ENCODE peak calls at places on chromosomes 13 and 19, in four cellular contexts. One of them, this sample, is unnamed.

GRCh38 chr19:40270362-40271089 is 14.6 kb downstream of the AKT2 start:
- DNase-seq in neuronal stem cell: no peak
- DNase-seq in H1: no peak
- DNase-seq in IMR-90: no peak
- DNase-seq in this sample: peak

GRCh38 chr13:73216381-73216831 is 157.6 kb downstream of the KLF5 start:
- DNase-seq in neuronal stem cell: no peak
- DNase-seq in H1: no peak
- DNase-seq in IMR-90: no peak
- DNase-seq in this sample: no peak

GRCh38 chr13:100842136-100842535 is 167.5 kb upstream of the TMTC4 start:
- DNase-seq in neuronal stem cell: no peak
- DNase-seq in H1: no peak
- DNase-seq in IMR-90: no peak
- DNase-seq in this sample: no peak

GRCh38 chr19:38003427-38004099 is 96.6 kb downstream of the SIPA1L3 start:
- DNase-seq in neuronal stem cell: peak
- DNase-seq in H1: peak
- DNase-seq in IMR-90: peak
- DNase-seq in this sample: peak

GRCh38 chr13:101875717-101876393 is 423.4 kb downstream of the ITGBL1 start:
- DNase-seq in neuronal stem cell: no peak
- DNase-seq in H1: no peak
- DNase-seq in IMR-90: peak
- DNase-seq in this sample: peak

GRCh38 chr13:30898721-30899188 is 7.3 kb upstream of the MEDAG start:
- DNase-seq in neuronal stem cell: no peak
- DNase-seq in H1: no peak
- DNase-seq in IMR-90: peak
- DNase-seq in this sample: peak

GRCh38 chr19:30923096-30923495 is 426.1 kb downstream of the TSHZ3 start:
- DNase-seq in neuronal stem cell: no peak
- DNase-seq in H1: no peak
- DNase-seq in IMR-90: no peak
- DNase-seq in this sample: no peak

GRCh38 chr13:99956473-99957349 is 14.9 kb downstream of the ZIC5 start:
- DNase-seq in neuronal stem cell: no peak
- DNase-seq in H1: peak
- DNase-seq in IMR-90: no peak
- DNase-seq in this sample: peak

GRCh38 chr13:25067054-25067453 is 28.9 kb upstream of the PABPC3 start:
- DNase-seq in neuronal stem cell: no peak
- DNase-seq in H1: no peak
- DNase-seq in IMR-90: no peak
- DNase-seq in this sample: peak

GRCh38 chr19:22622901-22623840 is 11.0 kb upstream of the ZNF492 start:
- DNase-seq in neuronal stem cell: no peak
- DNase-seq in H1: no peak
- DNase-seq in IMR-90: no peak
- DNase-seq in this sample: no peak

GRCh38 chr19:39516270-39516669 is 1.3 kb downstream of the SELENOV start:
- DNase-seq in neuronal stem cell: no peak
- DNase-seq in H1: no peak
- DNase-seq in IMR-90: no peak
- DNase-seq in this sample: no peak

GRCh38 chr13:57633141-57633949 is 1.8 kb downstream of the PCDH17 start:
- DNase-seq in neuronal stem cell: no peak
- DNase-seq in H1: peak
- DNase-seq in IMR-90: no peak
- DNase-seq in this sample: peak

GRCh38 chr13:106121173-106121754 is 414.2 kb downstream of the EFNB2 start:
- DNase-seq in neuronal stem cell: no peak
- DNase-seq in H1: no peak
- DNase-seq in IMR-90: no peak
- DNase-seq in this sample: no peak

GRCh38 chr13:111139452-111139851 is 24.3 kb downstream of the ARHGEF7 start:
- DNase-seq in neuronal stem cell: no peak
- DNase-seq in H1: no peak
- DNase-seq in IMR-90: no peak
- DNase-seq in this sample: no peak

GRCh38 chr19:30078381-30078910 is 136.4 kb downstream of the URI1 start:
- DNase-seq in neuronal stem cell: no peak
- DNase-seq in H1: no peak
- DNase-seq in IMR-90: no peak
- DNase-seq in this sample: no peak

GRCh38 chr13:87798536-87798935 is 127.4 kb downstream of the SLITRK5 start:
- DNase-seq in neuronal stem cell: no peak
- DNase-seq in H1: no peak
- DNase-seq in IMR-90: no peak
- DNase-seq in this sample: no peak

GRCh38 chr19:46426506-46427162 is 2.1 kb downstream of the PNMA8C start:
- DNase-seq in neuronal stem cell: peak
- DNase-seq in H1: peak
- DNase-seq in IMR-90: peak
- DNase-seq in this sample: peak

GRCh38 chr13:43978688-43979087 is 99.0 kb downstream of the LACC1 start:
- DNase-seq in neuronal stem cell: no peak
- DNase-seq in H1: no peak
- DNase-seq in IMR-90: no peak
- DNase-seq in this sample: no peak

GRCh38 chr19:12825259-12826131 is 8.9 kb downstream of the RTBDN start:
- DNase-seq in neuronal stem cell: no peak
- DNase-seq in H1: peak
- DNase-seq in IMR-90: no peak
- DNase-seq in this sample: peak

GRCh38 chr19:33499671-33500506 is 21.7 kb downstream of the PEPD start:
- DNase-seq in neuronal stem cell: no peak
- DNase-seq in H1: no peak
- DNase-seq in IMR-90: no peak
- DNase-seq in this sample: no peak

GRCh38 chr13:67048793-67049150 is 181.4 kb downstream of the PCDH9 start:
- DNase-seq in neuronal stem cell: no peak
- DNase-seq in H1: no peak
- DNase-seq in IMR-90: peak
- DNase-seq in this sample: peak

GRCh38 chr13:26476111-26476743 is 81.3 kb upstream of the WASF3 start:
- DNase-seq in neuronal stem cell: no peak
- DNase-seq in H1: peak
- DNase-seq in IMR-90: peak
- DNase-seq in this sample: peak

GRCh38 chr13:35531551-35531950 is 55.1 kb upstream of the MAB21L1 start:
- DNase-seq in neuronal stem cell: no peak
- DNase-seq in H1: no peak
- DNase-seq in IMR-90: no peak
- DNase-seq in this sample: no peak

GRCh38 chr13:75101997-75102720 is 379.8 kb downstream of the TBC1D4 start:
- DNase-seq in neuronal stem cell: no peak
- DNase-seq in H1: no peak
- DNase-seq in IMR-90: peak
- DNase-seq in this sample: peak

GRCh38 chr19:14683439-14683838 is 6.4 kb upstream of the ZNF333 start:
- DNase-seq in neuronal stem cell: no peak
- DNase-seq in H1: no peak
- DNase-seq in IMR-90: no peak
- DNase-seq in this sample: no peak

GRCh38 chr13:110329798-110330461 is 22.8 kb downstream of the COL4A2 start:
- DNase-seq in neuronal stem cell: no peak
- DNase-seq in H1: no peak
- DNase-seq in IMR-90: peak
- DNase-seq in this sample: no peak

GRCh38 chr13:45178349-45179142 is 22.3 kb downstream of the KCTD4 start:
- DNase-seq in neuronal stem cell: no peak
- DNase-seq in H1: no peak
- DNase-seq in IMR-90: peak
- DNase-seq in this sample: no peak

GRCh38 chr19:50792852-50793250 is 2.6 kb downstream of the ACP4 start:
- DNase-seq in neuronal stem cell: no peak
- DNase-seq in H1: no peak
- DNase-seq in IMR-90: no peak
- DNase-seq in this sample: no peak

GRCh38 chr13:111629016-111629415 is 308.6 kb downstream of the TEX29 start:
- DNase-seq in neuronal stem cell: no peak
- DNase-seq in H1: peak
- DNase-seq in IMR-90: no peak
- DNase-seq in this sample: no peak

GRCh38 chr13:32530841-32531253 is 7.7 kb downstream of the N4BP2L2 start:
- DNase-seq in neuronal stem cell: no peak
- DNase-seq in H1: no peak
- DNase-seq in IMR-90: peak
- DNase-seq in this sample: peak

GRCh38 chr13:28138756-28139470 is 568 bp downstream of the PAN3 start:
- DNase-seq in neuronal stem cell: peak
- DNase-seq in H1: peak
- DNase-seq in IMR-90: peak
- DNase-seq in this sample: peak

GRCh38 chr19:49128545-49129237 is 9.3 kb downstream of the PPFIA3 start:
- DNase-seq in neuronal stem cell: no peak
- DNase-seq in H1: no peak
- DNase-seq in IMR-90: no peak
- DNase-seq in this sample: no peak

GRCh38 chr19:49130325-49130724 is 11.0 kb downstream of the PPFIA3 start:
- DNase-seq in neuronal stem cell: no peak
- DNase-seq in H1: no peak
- DNase-seq in IMR-90: no peak
- DNase-seq in this sample: no peak

GRCh38 chr19:49129238-49129583 is 9.9 kb downstream of the PPFIA3 start:
- DNase-seq in neuronal stem cell: no peak
- DNase-seq in H1: peak
- DNase-seq in IMR-90: no peak
- DNase-seq in this sample: peak

GRCh38 chr19:49126575-49126974 is 7.2 kb downstream of the PPFIA3 start:
- DNase-seq in neuronal stem cell: no peak
- DNase-seq in H1: no peak
- DNase-seq in IMR-90: no peak
- DNase-seq in this sample: no peak

DNA sequence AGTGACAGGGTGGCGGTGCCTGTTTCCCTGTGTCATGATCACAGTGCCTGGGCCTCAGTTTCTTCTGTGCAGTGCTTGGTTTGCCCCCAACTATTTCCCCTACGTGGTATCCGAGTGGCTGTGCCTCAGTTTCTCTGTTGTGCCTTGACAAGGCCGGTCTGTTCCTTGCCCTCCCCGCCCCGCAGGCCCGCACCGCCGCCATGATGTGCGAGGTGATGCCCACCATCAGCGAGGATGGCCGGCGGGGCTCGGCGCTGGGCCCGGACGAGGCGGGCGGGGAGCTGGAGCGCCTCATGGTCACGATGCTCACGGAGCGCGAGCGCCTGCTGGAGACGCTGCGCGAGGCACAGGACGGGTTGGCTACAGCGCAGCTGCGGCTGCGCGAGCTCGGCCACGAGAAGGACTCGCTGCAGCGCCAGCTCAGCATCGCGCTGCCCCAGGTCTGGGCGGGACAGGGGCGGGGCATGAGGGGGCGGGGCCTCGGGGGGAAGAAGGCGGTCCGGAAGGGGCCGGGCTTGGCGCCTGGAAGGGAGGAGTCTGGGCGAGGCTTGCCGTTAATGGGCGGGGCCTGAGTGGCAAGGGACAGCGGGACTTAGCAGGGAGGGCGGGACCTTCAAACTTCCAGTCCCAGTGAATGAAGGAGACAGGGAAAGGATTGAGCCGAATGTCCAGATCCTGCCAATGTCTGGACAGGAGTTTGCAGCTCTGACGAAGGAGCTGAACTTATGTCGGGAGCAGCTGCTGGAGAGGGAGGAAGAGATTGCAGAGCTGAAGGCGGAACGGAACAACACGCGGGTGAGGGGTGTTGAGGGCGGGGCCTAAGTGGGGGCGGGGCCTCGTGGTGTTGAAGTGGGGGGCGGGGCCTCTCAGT is 8.6 kb downstream of the PPFIA3 start:
- DNase-seq in neuronal stem cell: peak
- DNase-seq in H1: peak
- DNase-seq in IMR-90: peak
- DNase-seq in this sample: peak
- H4K8ac ChIP-seq in neuronal stem cell: peak
- H4K8ac ChIP-seq in H1: peak
- H4K8ac ChIP-seq in IMR-90: peak
- H4K8ac ChIP-seq in this sample: no peak

DNA sequence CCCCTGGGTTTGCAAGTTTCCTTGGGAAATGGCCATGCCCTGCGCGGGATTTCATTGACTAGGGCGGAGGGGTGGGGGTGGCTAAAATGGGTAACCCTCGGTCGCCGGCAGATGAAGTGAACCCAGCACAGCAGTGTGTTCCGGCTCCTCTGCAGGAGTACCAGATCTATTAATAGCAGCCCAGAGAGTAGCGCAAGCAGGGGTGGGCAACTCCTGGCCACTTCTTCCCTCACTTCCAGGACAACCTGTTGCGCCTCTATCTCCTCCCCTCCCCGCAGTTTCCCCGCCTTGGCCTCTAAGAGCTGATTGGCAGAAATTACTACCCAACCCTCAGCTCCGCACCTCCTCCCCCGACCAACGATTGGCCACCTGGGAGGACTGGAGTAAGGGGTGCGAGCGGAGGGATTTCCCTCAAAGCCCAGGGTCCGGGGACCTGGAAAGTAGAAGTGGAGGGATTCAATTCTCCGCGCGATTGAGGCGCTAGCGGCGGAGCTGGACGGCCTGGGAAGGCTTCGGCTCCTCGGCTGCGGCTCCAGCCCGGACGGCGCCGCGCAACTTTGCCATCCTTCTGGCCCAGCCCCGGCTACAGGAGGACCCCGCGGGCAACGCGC is at the start of gene FREM2:
- DNase-seq in neuronal stem cell: peak
- DNase-seq in H1: peak
- DNase-seq in IMR-90: no peak
- DNase-seq in this sample: peak
- H4K8ac ChIP-seq in neuronal stem cell: no peak
- H4K8ac ChIP-seq in H1: peak
- H4K8ac ChIP-seq in IMR-90: no peak
- H4K8ac ChIP-seq in this sample: no peak

GRCh38 chr19:4811328-4812131 is 20.0 kb downstream of the TICAM1 start:
- DNase-seq in neuronal stem cell: peak
- DNase-seq in H1: peak
- DNase-seq in IMR-90: peak
- DNase-seq in this sample: peak
- H4K8ac ChIP-seq in neuronal stem cell: no peak
- H4K8ac ChIP-seq in H1: peak
- H4K8ac ChIP-seq in IMR-90: no peak
- H4K8ac ChIP-seq in this sample: no peak

DNA sequence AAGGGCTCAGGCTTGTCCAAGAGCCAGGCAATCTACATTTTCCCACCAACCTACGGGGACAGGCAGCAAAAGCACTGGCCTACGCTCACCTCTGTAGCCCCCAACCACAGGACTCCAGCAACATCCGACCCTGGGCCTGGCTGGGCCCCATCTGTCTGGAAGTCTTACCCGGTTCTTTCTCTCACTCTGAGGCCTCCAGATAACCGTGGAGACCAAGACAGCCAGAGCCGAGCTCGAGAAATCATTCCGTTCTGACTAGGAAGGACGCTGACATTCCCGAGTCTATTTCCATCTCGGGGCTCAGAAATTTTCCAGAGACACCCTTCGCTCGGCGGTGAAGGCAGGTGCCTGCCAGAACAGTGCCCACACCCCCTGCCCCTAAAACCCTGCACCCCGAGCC is 91.3 kb upstream of the ZNF507 start:
- DNase-seq in neuronal stem cell: no peak
- DNase-seq in H1: no peak
- DNase-seq in IMR-90: no peak
- DNase-seq in this sample: no peak
- H4K8ac ChIP-seq in neuronal stem cell: no peak
- H4K8ac ChIP-seq in H1: no peak
- H4K8ac ChIP-seq in IMR-90: no peak
- H4K8ac ChIP-seq in this sample: no peak

This sample was measured in mesendoderm.